ENCODE peak calls at places on chromosomes 13 and 19, in six cellular contexts. U, N, E, C, Y and B are unnamed samples.

GRCh38 chr19:46862974-46863632 is 2.3 kb downstream of the ARHGAP35 start:
- DNase-seq in U (no peak), N (peak), E (no peak), C (no peak), Y (no peak), B (peak)

GRCh38 chr19:17842663-17843313 is 5.0 kb downstream of the JAK3 start:
- DNase-seq in U (no peak), N (peak), E (no peak), C (no peak), Y (no peak), B (no peak)

GRCh38 chr13:111371211-111371610 is 50.8 kb downstream of the TEX29 start:
- DNase-seq in U (no peak), N (no peak), E (no peak), C (no peak), Y (no peak), B (no peak)

GRCh38 chr19:46018729-46019251 is 4.1 kb downstream of the PGLYRP1 start:
- DNase-seq in U (no peak), N (no peak), E (no peak), C (no peak), Y (no peak), B (peak)

GRCh38 chr19:10346509-10346908 is 7.1 kb upstream of the ICAM3 start:
- DNase-seq in U (no peak), N (peak), E (no peak), C (peak), Y (no peak), B (peak)

GRCh38 chr19:11499890-11500420 is 5.7 kb downstream of the ZNF653 start:
- DNase-seq in U (no peak), N (peak), E (no peak), C (no peak), Y (no peak), B (no peak)

GRCh38 chr13:94701313-94702180 is 10.8 kb downstream of the SOX21 start:
- DNase-seq in U (no peak), N (no peak), E (no peak), C (no peak), Y (no peak), B (no peak)

GRCh38 chr19:51317381-51317780 is 5.9 kb downstream of the IGLON5 start:
- DNase-seq in U (no peak), N (no peak), E (no peak), C (no peak), Y (no peak), B (peak)

GRCh38 chr19:56595548-56595899 is 422 bp downstream of the ZNF71 start:
- DNase-seq in U (no peak), N (no peak), E (no peak), C (no peak), Y (no peak), B (no peak)

GRCh38 chr13:74134777-74135305 is 637 bp upstream of the KLF12 start:
- DNase-seq in U (peak), N (no peak), E (no peak), C (no peak), Y (no peak), B (no peak)

GRCh38 chr13:108326318-108326717 is 56.8 kb downstream of the TNFSF13B start:
- DNase-seq in U (no peak), N (no peak), E (no peak), C (peak), Y (peak), B (peak)

GRCh38 chr13:27712421-27712820 is 79.9 kb upstream of the GSX1 start:
- DNase-seq in U (peak), N (no peak), E (no peak), C (peak), Y (no peak), B (peak)

GRCh38 chr19:52734340-52734892 is 428 bp downstream of the ZNF611 start:
- DNase-seq in U (no peak), N (no peak), E (no peak), C (no peak), Y (no peak), B (no peak)

GRCh38 chr19:35860436-35860817 is 3.7 kb downstream of the KIRREL2 start:
- DNase-seq in U (no peak), N (no peak), E (no peak), C (no peak), Y (no peak), B (no peak)

GRCh38 chr19:34500656-34501120 is 19.1 kb downstream of the WTIP start:
- DNase-seq in U (no peak), N (peak), E (no peak), C (no peak), Y (no peak), B (no peak)

GRCh38 chr19:8831832-8832131 is 322 bp downstream of the ZNF558 start:
- DNase-seq in U (no peak), N (no peak), E (no peak), C (no peak), Y (no peak), B (peak)

GRCh38 chr13:43629691-43630480 is 156.9 kb downstream of the ENOX1 start:
- DNase-seq in U (no peak), N (no peak), E (no peak), C (no peak), Y (no peak), B (peak)

GRCh38 chr19:34218818-34219164 is 35.6 kb upstream of the GARRE1 start:
- DNase-seq in U (no peak), N (no peak), E (peak), C (no peak), Y (no peak), B (no peak)

GRCh38 chr19:35288843-35289355 is 3.1 kb upstream of the MAG start:
- DNase-seq in U (no peak), N (no peak), E (no peak), C (no peak), Y (no peak), B (no peak)

GRCh38 chr19:38977445-38978314 is 2.1 kb upstream of the FBXO17 start:
- DNase-seq in U (peak), N (no peak), E (no peak), C (no peak), Y (peak), B (no peak)

GRCh38 chr13:46595918-46596315 is 42.9 kb downstream of the LRCH1 start:
- DNase-seq in U (no peak), N (no peak), E (no peak), C (no peak), Y (no peak), B (peak)

GRCh38 chr19:12628040-12629022 is 17.6 kb downstream of the ZNF791 start:
- DNase-seq in U (peak), N (no peak), E (no peak), C (no peak), Y (no peak), B (no peak)

GRCh38 chr13:93004919-93005318 is 221.7 kb upstream of the GPC6 start:
- DNase-seq in U (peak), N (no peak), E (no peak), C (peak), Y (no peak), B (peak)

GRCh38 chr13:70310720-70311119 is 202.5 kb upstream of the KLHL1 start:
- DNase-seq in U (peak), N (peak), E (peak), C (peak), Y (no peak), B (peak)

GRCh38 chr19:39310558-39311311 is 9.9 kb downstream of the LRFN1 start:
- DNase-seq in U (peak), N (peak), E (no peak), C (no peak), Y (no peak), B (peak)

GRCh38 chr19:4060621-4061177 is 6.0 kb downstream of the ZBTB7A start:
- DNase-seq in U (no peak), N (no peak), E (no peak), C (no peak), Y (no peak), B (no peak)

GRCh38 chr19:2624537-2625091 is 77.9 kb downstream of the GNG7 start:
- DNase-seq in U (no peak), N (no peak), E (no peak), C (peak), Y (no peak), B (peak)

GRCh38 chr13:27354379-27354778 is 70.0 kb upstream of the GTF3A start:
- DNase-seq in U (no peak), N (no peak), E (no peak), C (no peak), Y (no peak), B (no peak)

GRCh38 chr13:101711307-101712025 is 259.0 kb downstream of the ITGBL1 start:
- DNase-seq in U (no peak), N (no peak), E (no peak), C (no peak), Y (no peak), B (no peak)

GRCh38 chr19:11425719-11426457 is 6.8 kb upstream of the RGL3 start:
- DNase-seq in U (no peak), N (peak), E (no peak), C (no peak), Y (no peak), B (no peak)

GRCh38 chr19:33302175-33302973 is at the start of gene CEBPA:
- DNase-seq in U (peak), N (peak), E (peak), C (peak), Y (no peak), B (peak)

GRCh38 chr13:44752184-44752583 is 176.1 kb upstream of the TSC22D1 start:
- DNase-seq in U (no peak), N (no peak), E (no peak), C (peak), Y (no peak), B (no peak)
- TF ChIP-seq CTCF in U (no peak), N (no peak), E (no peak), C (no peak), Y (no peak), B (no peak)

DNA sequence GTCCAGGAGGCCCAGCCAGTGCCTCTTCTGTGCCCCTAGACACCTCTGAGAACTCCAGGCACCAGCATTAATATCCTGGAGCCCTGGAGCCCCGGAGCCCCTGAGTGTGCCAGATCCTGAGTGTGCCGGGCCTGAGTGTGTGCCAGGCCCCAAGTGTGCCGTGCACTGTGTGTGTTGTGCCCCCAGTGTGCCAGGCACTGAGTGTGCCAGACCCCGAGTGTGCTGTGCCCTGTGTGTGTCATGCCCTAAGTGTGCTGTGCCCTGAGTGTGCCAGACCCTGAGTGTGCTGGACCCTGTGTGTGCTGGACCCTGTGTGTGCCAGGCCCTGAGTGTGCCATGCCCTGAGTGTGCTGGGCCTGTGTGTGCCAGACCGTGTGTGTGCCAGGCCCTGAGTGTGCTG is 54.1 kb downstream of the C13orf46 start:
- DNase-seq in U (no peak), N (no peak), E (no peak), C (no peak), Y (no peak), B (no peak)
- TF ChIP-seq MYC in U (no peak), N (no peak), E (no peak), C (no peak), Y (no peak), B (no peak)

GRCh38 chr19:7744871-7745270 is 2.5 kb downstream of the CD209 start:
- DNase-seq in U (no peak), N (no peak), E (no peak), C (no peak), Y (no peak), B (no peak)

GRCh38 chr19:7751157-7751783 is 3.9 kb upstream of the CD209 start:
- DNase-seq in U (no peak), N (no peak), E (no peak), C (no peak), Y (peak), B (peak)

GRCh38 chr19:7748171-7748570 is 837 bp upstream of the CD209 start:
- DNase-seq in U (no peak), N (no peak), E (no peak), C (no peak), Y (no peak), B (no peak)

GRCh38 chr19:7746903-7747884 is at the start of gene CD209:
- DNase-seq in U (no peak), N (no peak), E (no peak), C (no peak), Y (no peak), B (no peak)

GRCh38 chr19:7748756-7749155 is 1.4 kb upstream of the CD209 start:
- DNase-seq in U (peak), N (no peak), E (peak), C (peak), Y (no peak), B (peak)
- TF ChIP-seq CTCF in U (no peak), N (peak), E (peak), C (peak), Y (no peak), B (peak)

DNA sequence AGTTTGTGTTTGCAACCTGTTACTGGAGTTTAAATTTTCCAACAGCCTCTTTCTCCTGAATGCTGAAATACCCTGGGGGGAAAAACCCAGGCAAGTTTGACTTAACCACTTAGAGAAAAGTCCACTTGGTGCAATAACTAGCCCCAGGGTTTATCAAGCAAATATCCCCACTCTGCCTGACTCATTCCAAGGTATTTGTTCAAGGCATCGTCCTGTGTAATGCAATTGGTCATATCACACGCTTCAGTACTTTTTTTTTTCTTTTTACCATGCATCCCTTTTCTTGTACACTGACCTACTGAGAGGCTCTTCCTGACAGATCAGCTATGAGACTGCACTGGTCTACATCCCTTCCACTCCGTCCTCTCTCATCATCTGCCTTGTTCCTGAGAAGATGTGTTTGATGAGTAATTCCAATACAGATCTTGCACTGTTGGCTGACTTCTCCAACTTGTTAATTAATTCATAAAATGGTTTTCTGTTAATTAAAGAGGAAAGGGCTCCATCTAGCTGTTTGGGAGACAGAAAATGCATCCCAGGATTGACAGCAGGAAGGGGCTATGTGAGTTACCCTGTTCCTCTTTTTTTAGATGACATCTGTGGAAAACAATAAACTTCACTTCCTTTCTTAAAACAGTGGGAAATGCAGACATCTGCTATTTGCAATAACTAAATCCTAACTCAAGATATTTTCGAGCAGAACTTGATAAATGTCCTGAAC is 212.6 kb upstream of the IRS2 start:
- DNase-seq in U (peak), N (no peak), E (no peak), C (no peak), Y (no peak), B (peak)
- TF ChIP-seq MYC in U (no peak), N (no peak), E (no peak), C (no peak), Y (no peak), B (no peak)

DNA sequence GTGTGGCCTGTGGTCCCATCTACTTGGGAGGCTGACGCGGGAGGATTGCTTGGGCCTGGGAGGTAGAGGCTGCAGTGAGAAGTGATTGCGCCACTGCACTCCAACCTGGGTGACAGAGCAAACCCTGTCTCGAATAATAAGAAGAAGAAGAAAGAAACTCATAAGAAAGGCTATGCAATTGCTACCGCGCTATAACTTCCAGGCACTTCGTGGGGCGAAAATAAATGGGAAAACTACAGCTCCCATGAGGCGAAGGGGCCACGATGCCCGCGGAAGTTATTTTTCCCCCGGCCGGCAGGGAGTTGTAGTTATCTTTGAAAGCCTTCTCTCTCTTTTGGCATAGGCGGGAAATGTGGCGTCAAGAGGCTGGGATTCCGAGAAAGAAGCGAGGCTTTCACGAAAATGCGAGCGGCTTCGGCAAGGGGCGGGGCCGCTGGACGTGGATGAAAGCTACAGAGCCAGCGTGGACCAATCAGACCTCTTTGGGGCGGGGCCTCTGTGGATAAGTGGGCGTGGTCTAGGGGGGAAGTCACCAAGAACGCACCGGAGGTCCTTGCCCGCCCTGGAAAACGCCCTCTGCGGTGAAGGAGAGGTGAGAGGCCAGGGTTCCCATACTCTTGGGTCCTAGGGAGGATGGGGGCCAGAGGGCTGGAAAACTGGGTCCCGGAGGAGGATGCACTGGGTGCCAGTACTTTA is at the start of gene NUCB1:
- DNase-seq in U (peak), N (peak), E (peak), C (peak), Y (peak), B (peak)
- TF ChIP-seq CTCF in U (no peak), N (peak), E (peak), C (peak), Y (no peak), B (no peak)

GRCh38 chr19:32296694-32297093 is 48.7 kb upstream of the ZNF507 start:
- DNase-seq in U (peak), N (no peak), E (no peak), C (no peak), Y (no peak), B (no peak)
- TF ChIP-seq MYC in U (no peak), N (no peak), E (no peak), C (no peak), Y (no peak), B (no peak)

DNA sequence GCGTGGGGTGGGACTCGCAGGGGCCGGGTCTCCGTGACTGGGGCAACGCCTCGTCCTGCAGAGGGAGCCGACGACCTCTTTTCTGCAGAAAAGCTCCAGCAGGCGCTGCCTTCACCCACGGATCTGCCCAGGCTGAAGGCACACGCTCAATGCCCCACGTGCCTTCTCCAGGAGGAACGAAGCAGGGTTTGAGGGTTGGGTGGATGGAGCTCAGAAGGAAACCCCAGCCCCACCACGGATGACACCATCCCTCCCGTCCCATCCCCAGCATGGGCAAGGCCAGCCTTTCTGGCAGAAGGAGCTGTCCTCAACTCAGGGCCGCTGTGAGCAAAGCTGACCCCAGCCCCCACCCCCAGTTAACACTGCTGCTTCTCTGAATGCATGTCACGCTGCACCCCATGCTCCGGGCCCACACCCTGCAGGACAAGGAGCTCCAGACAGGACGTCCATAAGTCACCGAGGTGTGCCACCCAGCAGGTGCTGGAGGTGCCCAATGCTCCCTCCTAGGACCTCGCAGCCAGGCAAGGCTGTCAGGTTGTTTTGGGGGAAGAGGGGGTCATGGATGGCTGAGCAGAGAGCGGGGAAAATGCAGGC is 7.4 kb downstream of the C19orf25 start:
- DNase-seq in U (no peak), N (no peak), E (no peak), C (no peak), Y (no peak), B (no peak)
- TF ChIP-seq CTCF in U (no peak), N (peak), E (no peak), C (peak), Y (peak), B (peak)

GRCh38 chr13:21058361-21058760 is 3.0 kb downstream of the LATS2 start:
- DNase-seq in U (no peak), N (peak), E (peak), C (no peak), Y (no peak), B (peak)
- TF ChIP-seq MYC in U (no peak), N (no peak), E (no peak), C (no peak), Y (no peak), B (no peak)

GRCh38 chr13:33723772-33724435 is 94.0 kb upstream of the RFC3 start:
- DNase-seq in U (peak), N (peak), E (peak), C (peak), Y (peak), B (peak)
- TF ChIP-seq CTCF in U (peak), N (peak), E (peak), C (peak), Y (peak), B (peak)